ENCODE peak calls at places on chromosomes 13 and 19, in six cellular contexts. T, Y, J, X, S and Z are unnamed samples.

GRCh38 chr19:35612224-35612558 is 344 bp upstream of the HAUS5 start:
- DNase-seq in T (no peak), Y (no peak), J (no peak), X (no peak), S (no peak), Z (no peak)

GRCh38 chr19:5125797-5126497 is 157.0 kb downstream of the KDM4B start:
- DNase-seq in T (no peak), Y (no peak), J (peak), X (no peak), S (no peak), Z (no peak)

GRCh38 chr19:3357362-3357730 is 9.0 kb upstream of the NFIC start:
- DNase-seq in T (no peak), Y (no peak), J (no peak), X (no peak), S (no peak), Z (no peak)

GRCh38 chr19:10420444-10421239 is at the start of gene PDE4A:
- DNase-seq in T (no peak), Y (peak), J (peak), X (no peak), S (no peak), Z (peak)

GRCh38 chr13:101397742-101398141 is 18.6 kb downstream of the NALCN start:
- DNase-seq in T (no peak), Y (no peak), J (peak), X (no peak), S (no peak), Z (peak)

GRCh38 chr19:16977306-16977705 is 49.3 kb downstream of the CPAMD8 start:
- DNase-seq in T (no peak), Y (no peak), J (no peak), X (no peak), S (no peak), Z (no peak)

GRCh38 chr13:101575591-101575990 is 123.1 kb downstream of the ITGBL1 start:
- DNase-seq in T (no peak), Y (no peak), J (no peak), X (no peak), S (no peak), Z (no peak)

GRCh38 chr19:15423130-15423529 is 4.3 kb upstream of the AKAP8L start:
- DNase-seq in T (no peak), Y (no peak), J (no peak), X (no peak), S (no peak), Z (no peak)

GRCh38 chr19:8499048-8499833 is 3.2 kb downstream of the PRAM1 start:
- DNase-seq in T (no peak), Y (no peak), J (no peak), X (no peak), S (no peak), Z (no peak)

GRCh38 chr19:389935-390289 is 19.0 kb downstream of the C2CD4C start:
- DNase-seq in T (no peak), Y (no peak), J (no peak), X (no peak), S (no peak), Z (no peak)

GRCh38 chr13:40470665-40471064 is 195.8 kb downstream of the FOXO1 start:
- DNase-seq in T (no peak), Y (no peak), J (no peak), X (no peak), S (no peak), Z (no peak)

GRCh38 chr19:55088543-55089265 is 13.0 kb downstream of the EPS8L1 start:
- DNase-seq in T (no peak), Y (peak), J (peak), X (peak), S (peak), Z (peak)

GRCh38 chr13:63625869-63626268 is 2210.2 kb upstream of the PCDH20 start:
- DNase-seq in T (no peak), Y (no peak), J (peak), X (no peak), S (no peak), Z (no peak)